ENCODE peak calls at places on chromosomes 5 and 9, in ten cellular contexts. G is ascending aorta, H is HL-60, U is astrocyte of the spinal cord, W is cardiac muscle cell, D is heart right ventricle, Q is WERI-Rb-1, O is uterus, I is fibroblast of mammary gland, Y is psoas muscle. T is an unnamed sample.

GRCh38 chr9:5286262-5286661 is 18.3 kb downstream of the RLN2 start:
- DNase-seq in Q (no peak), I (no peak), H (no peak), U (no peak), W (no peak), G (no peak), D (no peak), O (no peak), Y (no peak), T (no peak)

GRCh38 chr9:112913326-112913725 is 22.6 kb upstream of the SLC46A2 start:
- DNase-seq in U (no peak), D (no peak), W (no peak), Y (no peak), Q (no peak), H (no peak), G (no peak), O (no peak), I (no peak), T (no peak)

GRCh38 chr5:139422307-139422893 is 16.9 kb downstream of the DNAJC18 start:
- DNase-seq in Q (peak), O (peak), G (peak), U (peak), H (peak), W (peak), I (peak), D (peak), Y (no peak), T (peak)

GRCh38 chr9:116421006-116421538 is 266.0 kb upstream of the TRIM32 start:
- DNase-seq in Y (no peak), H (no peak), W (no peak), G (no peak), U (no peak), D (no peak), I (peak), Q (no peak), O (no peak), T (peak)

GRCh38 chr9:131951155-131951554 is 128.5 kb downstream of the MED27 start:
- DNase-seq in Q (no peak), I (no peak), Y (no peak), D (no peak), G (no peak), U (no peak), O (no peak), H (no peak), W (no peak), T (no peak)

GRCh38 chr5:131224387-131225191 is 39.3 kb upstream of the CDC42SE2 start:
- DNase-seq in Y (peak), Q (no peak), I (no peak), H (peak), D (peak), W (no peak), U (no peak), G (peak), O (no peak), T (no peak)

GRCh38 chr9:15287309-15287708 is 19.7 kb downstream of the TTC39B start:
- DNase-seq in H (no peak), D (no peak), G (no peak), Y (no peak), U (no peak), I (no peak), Q (no peak), W (peak), O (no peak), T (no peak)

GRCh38 chr9:126536836-126537465 is 76.8 kb upstream of the LMX1B start:
- DNase-seq in O (no peak), H (no peak), Q (no peak), W (no peak), I (no peak), U (no peak), D (no peak), G (no peak), Y (no peak), T (no peak)

GRCh38 chr9:127505396-127506116 is 54.2 kb downstream of the LRSAM1 start:
- DNase-seq in H (peak), O (no peak), U (no peak), I (peak), Q (peak), D (no peak), Y (no peak), G (no peak), W (peak), T (peak)

GRCh38 chr9:137672907-137673791 is 54.3 kb downstream of the EHMT1 start:
- DNase-seq in U (peak), Y (no peak), H (peak), I (peak), W (peak), D (peak), G (peak), Q (peak), O (peak), T (peak)
- H3K4me3 ChIP-seq in U (no peak), Y (no peak), H (no peak), I (no peak), W (no peak), D (no peak), G (no peak), Q (no peak), O (no peak), T (no peak)

GRCh38 chr5:180086816-180087426 is 15.4 kb upstream of the RNF130 start:
- DNase-seq in W (no peak), Q (no peak), Y (no peak), I (no peak), H (no peak), U (no peak), G (peak), D (no peak), O (no peak), T (no peak)

GRCh38 chr5:180088561-180088960 is 17.0 kb upstream of the RNF130 start:
- DNase-seq in Y (no peak), O (no peak), D (no peak), Q (no peak), G (peak), I (no peak), W (no peak), U (no peak), H (no peak), T (no peak)

GRCh38 chr5:180093241-180093640 is 21.7 kb upstream of the RNF130 start:
- DNase-seq in W (no peak), I (no peak), Q (no peak), G (peak), D (no peak), Y (no peak), U (no peak), O (no peak), H (no peak), T (no peak)

GRCh38 chr5:180090769-180091546 is 19.4 kb upstream of the RNF130 start:
- DNase-seq in U (peak), G (peak), Y (no peak), H (peak), Q (peak), D (no peak), I (peak), O (no peak), W (peak), T (peak)

GRCh38 chr5:180090098-180090768 is 18.7 kb upstream of the RNF130 start:
- DNase-seq in W (peak), U (peak), H (peak), G (peak), Q (peak), O (peak), Y (peak), D (peak), I (peak), T (peak)
- TF ChIP-seq CTCF in W (peak), U (peak), H (peak), G (peak), Q (peak), O (peak), Y (peak), D (peak), I (peak), T (peak)

GRCh38 chr9:108674766-108675530 is 180.8 kb downstream of the ACTL7B start:
- DNase-seq in W (no peak), Y (no peak), D (no peak), G (no peak), H (no peak), Q (no peak), I (no peak), U (no peak), O (no peak), T (no peak)

GRCh38 chr9:108673386-108673785 is 182.4 kb downstream of the ACTL7B start:
- DNase-seq in Y (no peak), Q (no peak), W (no peak), I (peak), U (no peak), H (no peak), D (no peak), O (no peak), G (no peak), T (peak)

GRCh38 chr9:108675708-108676107 is 180.1 kb downstream of the ACTL7B start:
- DNase-seq in Y (no peak), D (no peak), I (no peak), U (no peak), O (no peak), Q (no peak), H (no peak), W (no peak), G (no peak), T (no peak)

GRCh38 chr9:108677776-108678175 is 178.0 kb downstream of the ACTL7B start:
- DNase-seq in W (no peak), Y (no peak), Q (no peak), I (no peak), H (no peak), D (no peak), U (no peak), G (no peak), O (no peak), T (no peak)

DNA sequence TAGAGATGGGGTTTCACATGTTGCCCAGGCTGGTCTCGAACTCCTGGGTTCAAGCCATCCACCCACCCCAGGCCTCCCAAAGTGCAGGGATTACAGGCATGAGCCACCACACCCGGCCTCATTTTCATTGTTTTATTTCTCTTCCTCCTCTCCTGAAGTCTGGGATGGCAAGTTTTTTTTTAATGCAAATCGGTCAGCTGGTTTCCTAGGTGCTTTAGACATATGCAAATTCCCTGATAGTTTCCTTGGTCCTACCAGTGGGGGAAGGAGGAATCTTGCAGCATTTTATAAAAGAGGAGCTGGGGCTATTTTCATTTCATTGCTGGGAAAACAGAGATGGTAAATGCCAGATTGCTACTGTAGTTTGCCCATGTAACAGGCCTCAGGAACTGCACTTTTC is 179.4 kb downstream of the ACTL7B start:
- DNase-seq in W (no peak), D (no peak), H (no peak), I (no peak), U (no peak), G (no peak), Y (no peak), O (no peak), Q (no peak), T (no peak)
- H3K4me3 ChIP-seq in W (no peak), D (no peak), H (no peak), I (no peak), U (no peak), G (no peak), Y (no peak), O (no peak), Q (no peak), T (no peak)

GRCh38 chr5:172642926-172643325 is 1.9 kb downstream of the NEURL1B start:
- DNase-seq in D (no peak), U (no peak), W (no peak), G (no peak), Q (no peak), H (no peak), I (no peak), O (no peak), Y (no peak), T (no peak)
- TF ChIP-seq CTCF in D (peak), U (no peak), W (no peak), G (no peak), Q (no peak), H (no peak), I (no peak), O (no peak), Y (no peak), T (no peak)

DNA sequence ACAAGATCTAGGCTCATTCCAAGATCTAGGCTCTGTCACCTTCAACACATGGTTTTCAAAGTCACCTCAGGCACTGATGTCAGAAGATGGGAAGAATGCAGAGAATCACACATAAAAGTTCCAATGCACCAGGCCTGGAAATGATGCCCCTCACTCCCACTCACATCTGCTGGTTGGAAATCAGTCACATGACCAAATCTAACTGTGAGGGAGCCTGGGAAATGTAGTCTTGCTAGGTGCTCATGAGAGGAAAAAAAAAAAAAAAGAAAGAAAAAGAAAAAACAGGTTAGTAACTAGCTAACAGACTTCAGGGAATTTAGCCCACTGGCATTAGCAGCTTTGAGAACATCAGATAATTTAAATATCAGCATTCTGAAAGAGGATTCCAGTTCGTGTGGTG is 614.4 kb downstream of the ACTL7B start:
- DNase-seq in H (no peak), D (no peak), W (no peak), G (no peak), U (no peak), I (no peak), Q (no peak), O (no peak), Y (no peak), T (no peak)
- H3K4me3 ChIP-seq in H (no peak), D (no peak), W (no peak), G (no peak), U (no peak), I (no peak), Q (no peak), O (no peak), Y (no peak), T (no peak)

GRCh38 chr9:95505676-95506437 is 10.9 kb downstream of the PTCH1 start:
- DNase-seq in Q (peak), Y (peak), D (peak), I (peak), O (peak), W (peak), U (peak), H (no peak), G (peak), T (peak)
- TF ChIP-seq CTCF in Q (no peak), Y (peak), D (no peak), I (no peak), O (peak), W (no peak), U (no peak), H (no peak), G (peak), T (no peak)

DNA sequence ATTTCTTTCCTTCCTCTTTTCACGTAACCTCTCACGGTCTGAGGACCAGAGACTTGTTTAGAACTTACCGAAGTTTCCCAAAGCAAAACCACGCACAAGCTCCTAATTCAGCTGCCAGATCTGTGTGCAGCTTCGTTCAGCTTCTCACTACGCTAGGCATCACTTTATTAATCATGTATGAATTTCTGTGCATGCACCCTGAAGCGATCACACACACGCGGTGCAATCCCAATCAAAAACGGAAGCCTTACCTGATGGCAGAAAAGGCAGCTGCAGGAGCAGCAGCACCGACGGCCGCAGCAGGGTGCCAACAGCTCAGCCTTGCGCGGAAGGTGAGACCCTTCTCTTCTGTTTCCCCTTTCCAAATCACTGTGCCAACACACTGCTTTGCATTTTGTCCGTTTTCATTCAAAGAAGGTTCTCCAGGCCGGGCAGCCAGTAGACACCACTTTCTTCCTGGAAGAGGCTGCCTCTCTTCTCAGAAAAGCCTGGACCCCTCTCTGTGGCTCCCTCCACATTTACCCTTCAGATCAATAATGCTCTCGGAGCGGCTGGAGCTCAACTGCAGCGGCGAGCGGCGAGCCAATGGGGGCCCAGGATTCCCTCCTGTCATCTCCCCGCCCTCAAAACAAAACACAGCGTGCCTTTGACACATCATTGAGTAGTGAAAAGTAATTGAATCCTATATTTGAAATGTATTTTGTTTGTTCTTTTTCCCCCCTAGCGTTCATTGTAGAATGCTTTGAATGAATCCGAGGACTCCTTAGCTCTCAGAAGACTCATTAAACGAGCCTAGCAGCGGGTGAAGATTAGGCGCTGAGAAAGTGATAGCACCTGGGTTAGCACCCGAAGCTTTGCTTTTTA is at the start of gene CDH12:
- DNase-seq in Q (peak), U (peak), O (no peak), I (no peak), W (peak), G (no peak), H (peak), D (no peak), Y (no peak), T (no peak)
- H3K4me3 ChIP-seq in Q (peak), U (peak), O (no peak), I (no peak), W (peak), G (peak), H (no peak), D (peak), Y (peak), T (no peak)

DNA sequence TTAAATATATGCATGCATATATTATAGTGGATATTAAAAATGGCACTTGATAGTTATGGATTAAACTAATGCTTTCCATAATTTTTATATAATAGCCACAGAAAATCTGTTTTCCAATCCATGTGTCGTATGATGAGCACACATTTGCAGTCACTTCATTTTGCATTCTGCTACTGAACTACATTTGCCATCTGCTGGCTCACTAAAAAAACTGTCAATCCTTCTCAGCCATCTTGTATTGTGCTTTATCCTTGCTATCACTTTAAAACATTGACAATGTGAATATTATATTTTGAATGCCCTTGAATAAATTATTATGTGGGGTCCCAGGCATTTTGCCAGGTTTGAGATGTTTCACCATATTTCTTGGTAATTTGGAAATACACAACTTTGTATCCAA is 586.6 kb downstream of the DNAH5 start:
- DNase-seq in G (no peak), Y (no peak), W (no peak), O (no peak), D (no peak), H (no peak), Q (no peak), I (no peak), U (no peak), T (no peak)
- TF ChIP-seq CTCF in G (no peak), Y (no peak), W (no peak), O (no peak), D (no peak), H (no peak), Q (no peak), I (no peak), U (no peak), T (no peak)

GRCh38 chr9:2560175-2560574 is 61.4 kb upstream of the VLDLR start:
- DNase-seq in H (no peak), U (no peak), G (no peak), Q (no peak), O (no peak), Y (no peak), I (no peak), W (no peak), D (no peak), T (no peak)
- H3K4me3 ChIP-seq in H (no peak), U (no peak), G (no peak), Q (no peak), O (no peak), Y (no peak), I (no peak), W (no peak), D (no peak), T (no peak)

T was measured in cardiac fibroblast.